ENCODE peak calls at places on chromosomes 12 and 14, in seven cellular contexts. W is iPS DF 6.9, R is mesenchymal stem cell, P is testis, H is H1, J is uterus, B is pancreas. I is an unnamed sample.

GRCh38 chr14:29216774-29217232 is 450.2 kb downstream of the FOXG1 start:
- DNase-seq in W (no peak), R (peak; percentile 6), P (no peak), H (no peak), J (no peak), B (no peak), I (no peak)

GRCh38 chr14:32709072-32709471 is 229.6 kb upstream of the NPAS3 start:
- DNase-seq in W (no peak), R (peak; percentile 83), P (peak; percentile 65), H (no peak), J (peak; percentile 27), B (peak; percentile 17), I (no peak)

GRCh38 chr12:85575115-85576096 is 260.8 kb downstream of the RASSF9 start:
- DNase-seq in W (peak; percentile 41), R (peak; percentile 69), P (peak; percentile 72), H (no peak), J (peak; percentile 39), B (peak; percentile 38), I (peak; percentile 13)

GRCh38 chr14:73784065-73784987 is 67.3 kb upstream of the PTGR2 start:
- DNase-seq in W (no peak), R (peak; percentile 92), P (no peak), H (no peak), J (no peak), B (peak; percentile 70), I (no peak)

GRCh38 chr12:19140381-19141236 is 11.1 kb downstream of the PLEKHA5 start:
- DNase-seq in W (no peak), R (peak; percentile 56), P (no peak), H (no peak), J (no peak), B (no peak), I (no peak)

GRCh38 chr14:105412768-105413541 is 6.7 kb upstream of the MTA1 start:
- DNase-seq in W (no peak), R (no peak), P (no peak), H (no peak), J (no peak), B (no peak), I (peak; percentile 44)

GRCh38 chr12:67676624-67677023 is 28.1 kb downstream of the DYRK2 start:
- DNase-seq in W (no peak), R (no peak), P (no peak), H (no peak), J (no peak), B (no peak), I (no peak)

GRCh38 chr14:41062826-41063225 is 543.9 kb upstream of the LRFN5 start:
- DNase-seq in W (no peak), R (peak; percentile 1), P (no peak), H (no peak), J (no peak), B (no peak), I (no peak)

GRCh38 chr12:66288121-66288520 is 14.2 kb upstream of the HELB start:
- DNase-seq in W (no peak), R (no peak), P (no peak), H (no peak), J (no peak), B (no peak), I (no peak)

GRCh38 chr12:99259040-99259934 is 388.3 kb upstream of the GARIN6 start:
- DNase-seq in W (no peak), R (peak; percentile 12), P (no peak), H (no peak), J (no peak), B (no peak), I (peak; percentile 17)

GRCh38 chr14:77660754-77661153 is 44.3 kb upstream of the SPTLC2 start:
- DNase-seq in W (no peak), R (no peak), P (no peak), H (no peak), J (no peak), B (no peak), I (no peak)

GRCh38 chr12:55830601-55831406 is 1.4 kb upstream of the DNAJC14 start:
- DNase-seq in W (no peak), R (peak; percentile 77), P (peak; percentile 87), H (no peak), J (peak; percentile 86), B (peak; percentile 65), I (peak; percentile 89)

GRCh38 chr12:93957870-93958269 is 190.5 kb upstream of the PLXNC1 start:
- DNase-seq in W (no peak), R (no peak), P (no peak), H (no peak), J (no peak), B (no peak), I (no peak)

GRCh38 chr12:124883263-124883876 is 19.7 kb upstream of the SCARB1 start:
- DNase-seq in W (no peak), R (no peak), P (no peak), H (no peak), J (no peak), B (no peak), I (peak; percentile 44)

GRCh38 chr12:48690990-48691389 is 9.0 kb upstream of the KANSL2 start:
- DNase-seq in W (no peak), R (no peak), P (no peak), H (no peak), J (no peak), B (no peak), I (no peak)

GRCh38 chr14:64983439-64984310 is 3.0 kb upstream of the FNTB start:
- DNase-seq in W (no peak), R (peak; percentile 59), P (peak; percentile 41), H (no peak), J (no peak), B (no peak), I (peak; percentile 81)

GRCh38 chr14:36258241-36258640 is 62.2 kb downstream of the MBIP start:
- DNase-seq in W (no peak), R (no peak), P (no peak), H (no peak), J (no peak), B (no peak), I (no peak)
- H3K27me3 ChIP-seq in W (no peaks in the 10 kb centered on the region), R (no peaks in the 10 kb centered on the region), P (no peaks in the 10 kb centered on the region), H (no peaks in the 10 kb centered on the region), J (no peaks in the 10 kb centered on the region), B (peaks cover 5% of the 10 kb centered on the region), I (no peaks in the 10 kb centered on the region)

DNA sequence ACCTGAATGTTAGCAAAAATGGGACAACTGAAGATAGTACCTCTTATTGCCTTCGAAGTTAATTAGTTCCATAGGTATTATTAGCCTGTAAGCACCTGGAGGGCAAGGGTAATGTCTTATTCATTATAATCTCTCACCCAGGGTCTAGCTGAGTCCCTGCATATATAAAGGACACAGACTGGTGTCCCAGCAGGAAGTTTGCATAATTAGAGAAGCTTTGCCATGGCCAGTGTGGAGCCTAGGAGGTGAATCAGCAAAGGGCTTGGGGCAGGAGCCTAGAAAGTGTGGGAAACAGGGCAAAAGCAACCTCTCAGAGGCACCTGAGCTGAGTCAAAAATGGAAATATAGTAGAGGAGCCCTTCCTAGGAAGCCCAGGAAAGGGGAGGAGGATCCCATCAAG is 120.4 kb downstream of the NEDD1 start:
- DNase-seq in W (no peak), R (no peak), P (no peak), H (no peak), J (no peak), B (no peak), I (no peak)
- H3K4me3 ChIP-seq in W (no peak overlapping the region), R (no peak overlapping the region), P (no peak overlapping the region), H (no peak overlapping the region), J (no peak overlapping the region), B (no peak overlapping the region), I (no peak overlapping the region)

DNA sequence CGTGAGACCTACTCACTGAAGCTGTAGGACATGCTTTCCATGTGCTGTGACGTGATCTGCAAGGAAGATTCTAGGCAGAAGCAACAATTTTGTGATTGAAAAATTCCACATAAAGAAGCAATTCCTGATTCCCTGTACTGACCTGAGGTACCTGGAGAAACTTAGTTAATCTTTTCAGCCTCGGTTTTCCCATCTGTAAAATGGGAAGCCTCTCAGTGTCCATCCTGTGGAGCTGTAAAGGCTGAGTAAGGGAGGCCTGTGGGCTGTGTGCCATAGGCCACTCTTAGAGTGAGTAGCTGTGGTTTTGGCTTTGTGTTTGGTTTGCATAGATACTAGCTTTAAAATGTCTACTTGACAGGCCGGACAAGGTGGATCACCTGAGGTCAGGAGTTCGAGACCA is 50.7 kb downstream of the SFSWAP start:
- DNase-seq in W (no peak), R (no peak), P (no peak), H (no peak), J (no peak), B (no peak), I (no peak)
- H3K36me3 ChIP-seq in W (peaks cover 25% of the 10 kb centered on the region), R (peaks cover 91% of the 10 kb centered on the region), P (no peaks in the 10 kb centered on the region), H (peaks cover 15% of the 10 kb centered on the region), J (no peaks in the 10 kb centered on the region), B (peaks cover 47% of the 10 kb centered on the region), I (peaks cover 35% of the 10 kb centered on the region)

DNA sequence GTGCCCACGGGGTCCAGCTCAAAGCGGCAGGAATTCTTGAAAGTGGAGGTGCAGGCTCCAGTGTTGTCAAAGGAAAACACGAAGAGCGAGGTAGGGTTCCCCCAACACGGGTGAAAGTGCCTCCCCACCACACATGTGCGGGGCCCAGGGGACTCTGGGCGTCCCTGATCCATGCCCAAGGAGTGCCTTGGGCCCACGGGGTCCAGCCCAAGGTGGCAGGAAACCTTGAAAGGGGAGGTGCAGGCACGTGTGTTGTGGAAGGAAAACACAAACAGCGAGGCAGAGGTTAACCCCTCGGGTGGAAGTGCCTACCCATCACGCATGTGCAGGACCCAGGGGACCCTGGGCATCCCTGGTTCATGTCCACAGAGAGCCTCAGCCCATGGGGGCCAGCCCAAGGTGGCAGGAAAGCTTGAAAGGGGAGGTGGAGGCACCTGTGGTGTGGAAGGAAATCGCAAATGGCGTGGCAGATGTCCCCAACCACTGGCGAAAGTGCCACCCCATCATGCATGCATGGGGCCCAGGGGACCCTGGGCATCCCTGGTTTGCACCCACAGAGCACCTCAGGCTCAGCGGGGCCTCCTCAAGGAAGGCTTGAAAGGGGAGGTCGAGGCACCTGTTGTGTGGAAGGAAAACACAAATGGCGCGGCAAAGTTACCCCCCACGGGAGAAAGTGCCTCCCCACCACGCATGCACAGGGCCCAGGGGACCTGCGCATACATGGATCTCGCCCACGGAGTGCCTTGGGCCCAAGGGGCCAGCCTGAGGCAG is 584.6 kb downstream of the ALG10 start:
- DNase-seq in W (no peak), R (no peak), P (no peak), H (no peak), J (no peak), B (no peak), I (peak; percentile 1)
- H3K27me3 ChIP-seq in W (no peaks in the 10 kb centered on the region), R (no peaks in the 10 kb centered on the region), P (no peaks in the 10 kb centered on the region), H (no peaks in the 10 kb centered on the region), J (no peaks in the 10 kb centered on the region), B (no peaks in the 10 kb centered on the region), I (no peaks in the 10 kb centered on the region)

GRCh38 chr12:7092229-7092985 is at the start of gene C1R:
- DNase-seq in W (no peak), R (peak; percentile 89), P (peak; percentile 85), H (no peak), J (peak; percentile 88), B (peak; percentile 62), I (peak; percentile 85)
- H3K4me3 ChIP-seq in W (no peak within 1 kb of the TSS), R (peak within 1 kb of the TSS; percentile 92), P (peak within 1 kb of the TSS; percentile 58), H (peak within 1 kb of the TSS; percentile 49), J (peak within 1 kb of the TSS; percentile 50), B (peak within 1 kb of the TSS; percentile 54), I (no peak within 1 kb of the TSS)

GRCh38 chr12:96261557-96261956 is 67.4 kb downstream of the ELK3 start:
- DNase-seq in W (no peak), R (no peak), P (no peak), H (no peak), J (no peak), B (no peak), I (no peak)
- H3K36me3 ChIP-seq in W (no peaks in the 10 kb centered on the region), R (peaks cover 76% of the 10 kb centered on the region), P (no peaks in the 10 kb centered on the region), H (no peaks in the 10 kb centered on the region), J (no peaks in the 10 kb centered on the region), B (no peaks in the 10 kb centered on the region), I (peaks cover 3% of the 10 kb centered on the region)